ENCODE peak calls at places on chromosomes 12 and 14, in five cellular contexts. C, I, M, G and R are unnamed samples.

GRCh38 chr14:48350971-48351370 is 675.6 kb upstream of the MDGA2 start:
- DNase-seq in C (no peak), I (no peak), M (no peak), G (no peak), R (no peak)

GRCh38 chr12:100169345-100169744 is 26.7 kb upstream of the BLTP3B start:
- DNase-seq in C (no peak), I (no peak), M (no peak), G (no peak), R (no peak)

GRCh38 chr14:34692348-34692747 is 22.0 kb downstream of the CFL2 start:
- DNase-seq in C (no peak), I (no peak), M (no peak), G (no peak), R (no peak)

GRCh38 chr12:125079943-125080645 is 14.9 kb downstream of the AACS start:
- DNase-seq in C (no peak), I (no peak), M (no peak), G (no peak), R (no peak)

GRCh38 chr12:56317675-56318074 is 1.9 kb upstream of the CNPY2 start:
- DNase-seq in C (no peak), I (no peak), M (no peak), G (no peak), R (no peak)

GRCh38 chr12:108884116-108885012 is 4.5 kb downstream of the DAO start:
- DNase-seq in C (peak; percentile 43), I (peak; percentile 54), M (no peak), G (no peak), R (no peak)

GRCh38 chr14:77086017-77086727 is 11.9 kb upstream of the CIPC start:
- DNase-seq in C (no peak), I (no peak), M (no peak), G (no peak), R (no peak)

GRCh38 chr14:65864993-65865392 is 452.5 kb downstream of the FUT8 start:
- DNase-seq in C (no peak), I (no peak), M (no peak), G (no peak), R (no peak)

GRCh38 chr12:119308743-119309456 is 25.6 kb upstream of the CCDC60 start:
- DNase-seq in C (no peak), I (no peak), M (no peak), G (no peak), R (no peak)

GRCh38 chr14:83757896-83758295 is 1772.0 kb upstream of the FLRT2 start:
- DNase-seq in C (no peak), I (no peak), M (peak; percentile 55), G (no peak), R (no peak)

GRCh38 chr12:113071427-113072112 is 15.0 kb downstream of the DTX1 start:
- DNase-seq in C (no peak), I (no peak), M (no peak), G (no peak), R (no peak)

GRCh38 chr12:114697246-114697716 is 13.3 kb upstream of the TBX3 start:
- DNase-seq in C (no peak), I (no peak), M (no peak), G (no peak), R (no peak)

GRCh38 chr12:39873065-39873464 is 232.8 kb downstream of the SLC2A13 start:
- DNase-seq in C (no peak), I (no peak), M (no peak), G (no peak), R (no peak)

GRCh38 chr14:39230416-39230815 is 3.3 kb upstream of the MIA2 start:
- DNase-seq in C (no peak), I (no peak), M (no peak), G (no peak), R (no peak)

GRCh38 chr14:51432302-51432948 is 192.4 kb downstream of the TMX1 start:
- DNase-seq in C (no peak), I (no peak), M (no peak), G (no peak), R (no peak)

GRCh38 chr12:68119724-68120211 is 39.8 kb downstream of the IFNG start:
- DNase-seq in C (no peak), I (no peak), M (no peak), G (no peak), R (no peak)

GRCh38 chr14:101120636-101121398 is 217.3 kb upstream of the RTL1 start:
- DNase-seq in C (no peak), I (peak; percentile 37), M (no peak), G (no peak), R (peak; percentile 13)

GRCh38 chr14:66758031-66758613 is 250.2 kb downstream of the GPHN start:
- DNase-seq in C (no peak), I (no peak), M (no peak), G (no peak), R (no peak)

GRCh38 chr14:55130194-55130550 is 1.1 kb downstream of the LGALS3 start:
- DNase-seq in C (peak; percentile 54), I (no peak), M (no peak), G (no peak), R (no peak)

GRCh38 chr12:115885040-115885439 is 392.5 kb downstream of the MED13L start:
- DNase-seq in C (no peak), I (no peak), M (no peak), G (no peak), R (no peak)

GRCh38 chr12:106348411-106348810 is 9.1 kb upstream of the POLR3B start:
- DNase-seq in C (no peak), I (no peak), M (no peak), G (no peak), R (no peak)

GRCh38 chr12:5138256-5138655 is 94.6 kb downstream of the KCNA5 start:
- DNase-seq in C (no peak), I (no peak), M (no peak), G (no peak), R (no peak)

GRCh38 chr14:67653651-67654280 is 20.7 kb downstream of the VTI1B start:
- DNase-seq in C (no peak), I (no peak), M (no peak), G (no peak), R (no peak)

GRCh38 chr14:100524233-100524932 is 62.8 kb downstream of the BEGAIN start:
- DNase-seq in C (no peak), I (no peak), M (no peak), G (no peak), R (no peak)

GRCh38 chr12:89770391-89770790 is 61.8 kb upstream of the ATP2B1 start:
- DNase-seq in C (no peak), I (no peak), M (no peak), G (no peak), R (peak; percentile 44)

GRCh38 chr12:113248842-113249435 is 27.7 kb downstream of the TPCN1 start:
- DNase-seq in C (no peak), I (no peak), M (no peak), G (no peak), R (no peak)

DNA sequence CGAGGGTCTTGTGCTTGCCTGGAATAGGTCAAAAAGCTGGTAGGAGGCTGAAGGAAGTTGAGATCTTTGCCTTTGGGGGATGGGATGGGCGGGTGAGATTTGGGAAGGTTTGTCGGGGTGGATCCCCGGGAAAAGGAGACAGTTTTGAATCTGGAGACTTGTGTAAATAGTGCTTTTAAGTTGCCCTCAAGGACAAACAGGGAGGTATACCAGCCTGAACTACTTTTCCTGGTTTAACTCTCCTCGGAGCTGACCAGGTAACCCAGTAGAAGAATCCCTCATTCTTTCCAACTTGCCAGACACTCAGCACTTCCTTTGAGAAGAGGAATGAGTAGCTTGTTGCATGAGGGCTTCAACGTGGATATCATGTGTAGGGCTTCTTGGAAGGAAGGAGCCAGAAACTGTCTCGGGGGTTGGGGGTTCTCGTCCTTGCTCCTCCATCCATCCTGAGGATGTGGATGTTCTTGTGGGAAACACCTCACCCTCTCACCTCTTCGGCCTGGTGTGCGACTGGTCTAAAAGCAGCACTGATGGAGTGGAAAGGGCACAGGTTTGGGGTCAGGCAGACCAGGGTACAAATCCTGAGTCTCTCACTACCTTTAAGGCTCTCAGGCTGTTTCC is 1.9 kb downstream of the TEAD4 start:
- DNase-seq in C (no peak), I (no peak), M (no peak), G (no peak), R (no peak)
- H3K4me3 ChIP-seq in C (peak overlapping the region; percentile 86), I (peak overlapping the region; percentile 66), M (peak overlapping the region; percentile 79), G (peak overlapping the region; percentile 82), R (peak overlapping the region; percentile 64)

DNA sequence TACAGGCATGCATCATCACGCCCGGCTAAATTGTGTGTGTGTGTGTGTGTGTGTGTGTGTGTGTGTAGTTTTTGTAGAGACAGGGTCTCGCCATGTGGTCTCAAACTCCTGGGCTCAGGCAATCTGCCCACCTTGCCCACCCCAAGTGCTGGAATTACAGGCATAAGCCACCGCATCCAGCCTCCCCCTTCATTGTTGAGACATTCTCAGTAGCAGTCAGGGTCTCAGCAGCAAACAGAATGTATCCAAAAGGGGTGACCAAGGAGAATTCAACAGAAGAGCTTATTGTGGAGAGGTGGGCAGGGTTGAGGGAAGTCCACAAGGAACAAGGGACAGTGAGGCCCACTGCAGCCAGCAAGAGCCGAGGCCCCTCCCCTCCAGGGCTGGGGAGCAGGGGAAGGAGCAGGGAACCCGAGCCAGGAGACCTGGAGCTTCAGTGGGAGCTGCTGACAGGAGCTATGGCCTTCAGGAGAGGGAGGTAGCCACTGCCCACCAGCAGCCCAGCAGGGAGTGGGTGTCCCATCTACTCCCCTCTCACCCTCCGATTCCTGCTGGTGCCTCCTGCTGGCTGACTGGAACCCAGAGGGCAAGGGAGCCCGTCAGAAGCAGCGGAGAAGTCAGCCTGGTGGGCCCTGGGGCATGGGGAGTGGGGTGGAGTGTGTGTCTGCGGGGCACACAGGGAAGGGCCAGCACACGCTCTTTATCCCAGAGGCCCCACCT is 37.1 kb upstream of the PLEKHG6 start:
- DNase-seq in C (no peak), I (no peak), M (no peak), G (no peak), R (no peak)
- TF ChIP-seq CTCF in C (no peak), I (no peak), M (no peak), G (no peak), R (no peak)

DNA sequence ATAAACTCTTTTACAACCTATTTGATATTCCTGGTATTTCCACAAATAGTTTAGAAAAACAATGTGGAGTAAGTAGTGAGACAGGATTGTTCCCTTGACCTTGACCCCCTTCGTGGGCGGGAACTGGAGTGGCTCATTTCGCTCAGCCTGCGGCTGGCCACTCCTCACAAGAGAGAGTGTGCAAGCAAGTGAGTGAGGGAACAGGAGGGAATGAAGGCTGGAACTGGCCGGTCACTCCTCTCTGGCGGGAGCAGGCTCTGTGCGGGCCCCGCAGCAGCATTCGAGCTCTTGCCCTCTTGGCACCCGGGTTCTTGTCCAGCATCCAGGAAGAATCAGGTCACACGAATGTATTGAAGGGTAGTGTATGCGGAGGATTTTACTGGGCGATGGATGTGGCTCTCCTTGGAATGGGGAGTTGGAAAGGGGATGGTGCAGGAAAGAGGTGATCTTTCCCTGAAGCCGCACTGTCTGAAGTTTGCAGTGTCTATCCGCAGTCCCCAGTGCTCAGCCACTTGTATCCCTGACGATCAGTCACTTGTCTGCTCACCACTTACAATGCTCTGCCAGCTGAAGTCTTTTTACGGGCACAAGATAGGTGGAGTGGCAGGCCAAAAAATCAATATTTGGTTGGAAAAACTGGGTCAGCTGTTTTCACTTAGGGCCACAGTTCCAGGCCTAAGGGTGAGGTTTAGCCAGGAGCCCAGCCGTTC is 28.0 kb upstream of the TXNRD1 start:
- DNase-seq in C (no peak), I (peak; percentile 54), M (no peak), G (no peak), R (no peak)
- H3K4me3 ChIP-seq in C (no peak overlapping the region), I (no peak overlapping the region), M (no peak overlapping the region), G (no peak overlapping the region), R (no peak overlapping the region)

GRCh38 chr12:46824709-46825108 is 1.1 kb downstream of the SLC38A4 start:
- DNase-seq in C (no peak), I (no peak), M (no peak), G (no peak), R (no peak)

GRCh38 chr12:46831335-46832083 is 5.7 kb upstream of the SLC38A4 start:
- DNase-seq in C (no peak), I (no peak), M (no peak), G (no peak), R (no peak)

GRCh38 chr12:46830731-46831334 is 5.0 kb upstream of the SLC38A4 start:
- DNase-seq in C (no peak), I (no peak), M (no peak), G (no peak), R (no peak)

GRCh38 chr12:46825526-46826414 is at the start of gene SLC38A4:
- DNase-seq in C (no peak), I (peak; percentile 36), M (peak; percentile 9), G (no peak), R (peak; percentile 19)
- TF ChIP-seq CTCF in C (no peak), I (no peak), M (peak; percentile 32), G (no peak), R (no peak)